ENCODE peak calls at places on chromosome 10, in seven cellular contexts. I is activated CD4-positive, alpha-beta T cell treated with anti-CD3 and anti-CD28 coated beads for 4 hours; E is activated T-helper 9 cell treated with anti-CD3 and anti-CD28 coated beads, Interleukin-2, amount 50 U/mL, for 16 hours; M is midbrain; X is effector memory CD8-positive, alpha-beta T cell; S is OCI-LY7; L is HTR-8/SVneo. N is an unnamed sample.

GRCh38 chr10:4024846-4025245 is 239.8 kb upstream of the KLF6 start:
- DNase-seq in L (no peak), M (no peak), I (no peak), S (no peak), E (no peak), X (no peak), N (no peak)

GRCh38 chr10:11036424-11037011 is 18.8 kb downstream of the CELF2 start:
- DNase-seq in L (peak), E (no peak), X (no peak), S (no peak), M (peak), I (no peak), N (no peak)

GRCh38 chr10:129893690-129894089 is 70.4 kb downstream of the EBF3 start:
- DNase-seq in M (no peak), E (no peak), L (no peak), I (no peak), X (no peak), S (no peak), N (no peak)

GRCh38 chr10:122949296-122949695 is 4.7 kb downstream of the C10orf88 start:
- DNase-seq in X (no peak), E (no peak), L (no peak), S (no peak), M (no peak), I (no peak), N (no peak)

GRCh38 chr10:8445353-8445752 is 390.9 kb downstream of the GATA3 start:
- DNase-seq in M (no peak), X (no peak), I (no peak), L (no peak), S (no peak), E (no peak), N (no peak)

GRCh38 chr10:124944982-124945381 is 3.1 kb downstream of the ZRANB1 start:
- DNase-seq in L (no peak), X (no peak), S (no peak), E (no peak), I (no peak), M (no peak), N (no peak)

GRCh38 chr10:29946953-29947700 is 112.3 kb downstream of the JCAD start:
- DNase-seq in L (peak), S (no peak), I (no peak), M (no peak), X (no peak), E (no peak), N (no peak)

GRCh38 chr10:101672536-101672935 is 22.4 kb downstream of the FBXW4 start:
- DNase-seq in X (no peak), I (no peak), E (no peak), M (peak), S (no peak), L (no peak), N (no peak)

GRCh38 chr10:4227581-4227980 is 442.6 kb upstream of the KLF6 start:
- DNase-seq in S (no peak), I (no peak), E (no peak), L (no peak), M (no peak), X (no peak), N (no peak)

GRCh38 chr10:86203162-86203905 is 163.3 kb downstream of the GRID1 start:
- DNase-seq in X (no peak), M (no peak), E (no peak), L (peak), S (peak), I (no peak), N (peak)

GRCh38 chr10:119374236-119374635 is 166.9 kb downstream of the GRK5 start:
- DNase-seq in X (no peak), I (no peak), L (no peak), E (no peak), S (no peak), M (no peak), N (no peak)

GRCh38 chr10:127945335-127945734 is 38.4 kb downstream of the PTPRE start:
- DNase-seq in X (peak), M (no peak), L (peak), E (peak), I (peak), S (peak), N (peak)

GRCh38 chr10:101291254-101292193 is 62.3 kb upstream of the LBX1 start:
- DNase-seq in I (peak), M (peak), S (peak), L (peak), X (no peak), E (peak), N (no peak)

GRCh38 chr10:122239578-122240257 is 31.4 kb upstream of the BTBD16 start:
- DNase-seq in L (no peak), S (no peak), X (no peak), M (no peak), E (no peak), I (no peak), N (no peak)

GRCh38 chr10:77121829-77122228 is 515.8 kb downstream of the KCNMA1 start:
- DNase-seq in I (no peak), M (no peak), E (no peak), S (no peak), X (no peak), L (no peak), N (no peak)

GRCh38 chr10:97371696-97372095 is 29.4 kb downstream of the RRP12 start:
- DNase-seq in M (no peak), E (no peak), S (no peak), L (no peak), I (no peak), X (no peak), N (no peak)

GRCh38 chr10:97991875-97992274 is 38.5 kb downstream of the CRTAC1 start:
- DNase-seq in E (no peak), I (no peak), L (peak), X (no peak), M (no peak), S (no peak), N (peak)

GRCh38 chr10:102919237-102919959 is 1.3 kb downstream of the CNNM2 start:
- DNase-seq in S (no peak), E (no peak), I (no peak), X (no peak), L (no peak), M (no peak), N (no peak)

GRCh38 chr10:36452851-36453250 is 672.5 kb upstream of the ANKRD30A start:
- DNase-seq in L (no peak), X (no peak), S (no peak), M (no peak), I (no peak), E (no peak), N (no peak)

GRCh38 chr10:24415455-24416169 is 206.7 kb downstream of the KIAA1217 start:
- DNase-seq in X (no peak), I (no peak), M (no peak), E (no peak), L (no peak), S (no peak), N (no peak)

GRCh38 chr10:22821501-22821900 is 106.4 kb upstream of the ARMC3 start:
- DNase-seq in E (no peak), I (no peak), L (no peak), S (no peak), X (no peak), M (no peak), N (no peak)

GRCh38 chr10:24483701-24484100 is 240.0 kb downstream of the ARHGAP21 start:
- DNase-seq in E (peak), X (no peak), L (peak), M (no peak), I (peak), S (no peak), N (no peak)

GRCh38 chr10:23331567-23332290 is 12.9 kb downstream of the C10orf67 start:
- DNase-seq in I (no peak), S (no peak), L (peak), X (no peak), M (no peak), E (no peak), N (no peak)

N was measured in Jurkat, Clone E6-1.